ENCODE peak calls at places on chromosomes 1 and 21, in six cellular contexts. One of them, this sample, is unnamed.

GRCh38 chr1:79391896-79392295 is 385.4 kb upstream of the ADGRL4 start:
- DNase-seq in AG10803: no peak
- DNase-seq in mucosa of descending colon: no peak
- DNase-seq in HFF-Myc: no peak
- DNase-seq in right lobe of liver: no peak
- DNase-seq in cardiac muscle cell: no peak
- DNase-seq in this sample: no peak

GRCh38 chr1:192316692-192317091 is at the start of gene RGS21:
- DNase-seq in right lobe of liver: no peak
- DNase-seq in HFF-Myc: no peak
- DNase-seq in AG10803: no peak
- DNase-seq in mucosa of descending colon: no peak
- DNase-seq in cardiac muscle cell: no peak
- DNase-seq in this sample: no peak

GRCh38 chr1:220137006-220137794 is 43.3 kb downstream of the IARS2 start:
- DNase-seq in right lobe of liver: no peak
- DNase-seq in HFF-Myc: no peak
- DNase-seq in cardiac muscle cell: no peak
- DNase-seq in AG10803: no peak
- DNase-seq in mucosa of descending colon: no peak
- DNase-seq in this sample: no peak

GRCh38 chr1:24351247-24351646 is 32.1 kb downstream of the GRHL3 start:
- DNase-seq in cardiac muscle cell: no peak
- DNase-seq in AG10803: no peak
- DNase-seq in mucosa of descending colon: no peak
- DNase-seq in right lobe of liver: no peak
- DNase-seq in HFF-Myc: no peak
- DNase-seq in this sample: peak

GRCh38 chr1:28893403-28894102 is 20.8 kb upstream of the EPB41 start:
- DNase-seq in HFF-Myc: peak
- DNase-seq in mucosa of descending colon: no peak
- DNase-seq in AG10803: peak
- DNase-seq in cardiac muscle cell: no peak
- DNase-seq in right lobe of liver: no peak
- DNase-seq in this sample: peak

GRCh38 chr1:226128487-226129075 is 58.0 kb downstream of the ACBD3 start:
- DNase-seq in mucosa of descending colon: no peak
- DNase-seq in AG10803: peak
- DNase-seq in HFF-Myc: no peak
- DNase-seq in cardiac muscle cell: peak
- DNase-seq in right lobe of liver: no peak
- DNase-seq in this sample: no peak

GRCh38 chr1:65323246-65323645 is 13.9 kb downstream of the DNAJC6 start:
- DNase-seq in cardiac muscle cell: no peak
- DNase-seq in right lobe of liver: no peak
- DNase-seq in HFF-Myc: no peak
- DNase-seq in AG10803: no peak
- DNase-seq in mucosa of descending colon: no peak
- DNase-seq in this sample: peak

GRCh38 chr21:42463861-42464515 is 32.0 kb downstream of the RSPH1 start:
- DNase-seq in HFF-Myc: no peak
- DNase-seq in cardiac muscle cell: no peak
- DNase-seq in right lobe of liver: peak
- DNase-seq in mucosa of descending colon: peak
- DNase-seq in AG10803: peak
- DNase-seq in this sample: peak

GRCh38 chr21:34031835-34032370 is 41.5 kb upstream of the MRPS6 start:
- DNase-seq in AG10803: no peak
- DNase-seq in HFF-Myc: no peak
- DNase-seq in right lobe of liver: no peak
- DNase-seq in mucosa of descending colon: peak
- DNase-seq in cardiac muscle cell: no peak
- DNase-seq in this sample: peak

GRCh38 chr1:26780344-26780957 is 7.3 kb upstream of the PIGV start:
- DNase-seq in mucosa of descending colon: no peak
- DNase-seq in AG10803: no peak
- DNase-seq in HFF-Myc: no peak
- DNase-seq in cardiac muscle cell: no peak
- DNase-seq in right lobe of liver: peak
- DNase-seq in this sample: no peak

GRCh38 chr1:983736-984475 is 2.0 kb upstream of the PERM1 start:
- DNase-seq in HFF-Myc: no peak
- DNase-seq in cardiac muscle cell: peak
- DNase-seq in AG10803: no peak
- DNase-seq in right lobe of liver: no peak
- DNase-seq in mucosa of descending colon: peak
- DNase-seq in this sample: peak
- H3K4me3 ChIP-seq in HFF-Myc: no peak
- H3K4me3 ChIP-seq in cardiac muscle cell: peak
- H3K4me3 ChIP-seq in AG10803: peak
- H3K4me3 ChIP-seq in right lobe of liver: no peak
- H3K4me3 ChIP-seq in mucosa of descending colon: no peak
- H3K4me3 ChIP-seq in this sample: no peak

GRCh38 chr1:76868154-76868882 is 1.0 kb downstream of the ST6GALNAC5 start:
- DNase-seq in AG10803: peak
- DNase-seq in cardiac muscle cell: peak
- DNase-seq in HFF-Myc: no peak
- DNase-seq in right lobe of liver: peak
- DNase-seq in mucosa of descending colon: no peak
- DNase-seq in this sample: no peak

GRCh38 chr1:76865696-76866291 is 1.5 kb upstream of the ST6GALNAC5 start:
- DNase-seq in cardiac muscle cell: no peak
- DNase-seq in right lobe of liver: no peak
- DNase-seq in HFF-Myc: no peak
- DNase-seq in mucosa of descending colon: no peak
- DNase-seq in AG10803: peak
- DNase-seq in this sample: no peak

GRCh38 chr1:76868916-76869315 is 1.6 kb downstream of the ST6GALNAC5 start:
- DNase-seq in HFF-Myc: no peak
- DNase-seq in right lobe of liver: no peak
- DNase-seq in mucosa of descending colon: no peak
- DNase-seq in cardiac muscle cell: peak
- DNase-seq in AG10803: no peak
- DNase-seq in this sample: no peak

GRCh38 chr1:76866566-76866965 is 714 bp upstream of the ST6GALNAC5 start:
- DNase-seq in cardiac muscle cell: no peak
- DNase-seq in AG10803: peak
- DNase-seq in right lobe of liver: no peak
- DNase-seq in HFF-Myc: no peak
- DNase-seq in mucosa of descending colon: no peak
- DNase-seq in this sample: no peak

DNA sequence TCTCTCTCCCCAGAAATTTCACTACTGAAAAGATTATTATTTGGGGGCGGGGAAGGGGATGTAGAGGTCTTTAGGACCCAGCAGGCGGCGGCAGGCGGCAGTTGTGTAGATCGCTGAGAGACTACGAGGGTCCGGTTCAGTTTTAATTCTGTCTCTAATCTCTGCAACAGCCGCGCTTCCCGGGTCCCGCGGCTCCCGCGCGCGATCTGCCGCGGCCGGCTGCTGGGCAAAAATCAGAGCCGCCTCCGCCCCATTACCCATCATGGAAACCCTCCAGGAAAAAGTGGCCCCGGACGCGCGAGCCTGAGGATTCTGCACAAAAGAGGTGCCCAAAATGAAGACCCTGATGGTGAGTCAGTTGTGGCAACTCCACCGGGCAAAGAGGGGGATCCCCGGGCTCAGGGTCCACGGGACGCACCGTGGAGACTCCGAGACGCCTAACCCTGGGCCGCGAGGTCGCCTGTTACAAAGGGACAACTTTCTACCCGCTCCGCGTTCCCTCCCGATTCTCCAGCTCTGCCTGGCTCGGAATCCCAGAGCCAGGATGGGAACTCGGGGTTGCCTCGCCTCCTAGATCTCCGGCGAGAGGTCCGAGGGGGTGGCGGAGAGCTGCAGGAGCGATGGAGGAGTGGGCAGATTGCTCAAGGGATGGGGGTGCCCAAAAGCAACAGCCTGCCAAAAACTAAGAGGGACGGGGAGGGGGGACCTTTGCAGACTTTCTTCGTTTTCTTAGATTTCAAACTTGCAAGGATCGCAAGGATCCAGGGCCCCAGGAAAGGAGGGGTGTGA is at the start of gene ST6GALNAC5:
- DNase-seq in HFF-Myc: no peak
- DNase-seq in cardiac muscle cell: peak
- DNase-seq in right lobe of liver: no peak
- DNase-seq in AG10803: peak
- DNase-seq in mucosa of descending colon: no peak
- DNase-seq in this sample: no peak
- H3K4me3 ChIP-seq in HFF-Myc: peak
- H3K4me3 ChIP-seq in cardiac muscle cell: peak
- H3K4me3 ChIP-seq in right lobe of liver: peak
- H3K4me3 ChIP-seq in AG10803: peak
- H3K4me3 ChIP-seq in mucosa of descending colon: no peak
- H3K4me3 ChIP-seq in this sample: no peak

GRCh38 chr1:10943991-10944730 is 68.3 kb upstream of the TARDBP start:
- DNase-seq in cardiac muscle cell: no peak
- DNase-seq in mucosa of descending colon: peak
- DNase-seq in AG10803: peak
- DNase-seq in right lobe of liver: no peak
- DNase-seq in HFF-Myc: no peak
- DNase-seq in this sample: no peak
- H3K4me3 ChIP-seq in cardiac muscle cell: no peak
- H3K4me3 ChIP-seq in mucosa of descending colon: no peak
- H3K4me3 ChIP-seq in AG10803: peak
- H3K4me3 ChIP-seq in right lobe of liver: peak
- H3K4me3 ChIP-seq in HFF-Myc: peak
- H3K4me3 ChIP-seq in this sample: no peak

DNA sequence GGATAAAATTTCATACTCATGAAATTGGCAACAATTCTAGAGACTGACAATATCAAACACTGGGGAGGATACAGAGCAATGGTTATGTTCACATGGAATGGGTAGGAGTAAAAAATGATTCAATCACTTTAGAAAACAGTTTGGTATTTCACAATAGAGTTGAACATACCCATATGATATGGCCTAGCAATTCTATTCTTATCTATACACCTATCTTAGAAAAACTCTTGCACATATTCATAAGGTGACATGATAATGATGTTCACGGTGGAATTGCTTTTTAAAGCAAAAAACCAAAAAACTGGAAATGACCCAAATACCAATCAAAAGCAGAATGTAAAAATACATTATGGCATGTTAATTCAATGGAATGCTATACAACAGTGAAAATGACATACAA is 28.7 kb downstream of the PHC2 start:
- DNase-seq in HFF-Myc: no peak
- DNase-seq in AG10803: no peak
- DNase-seq in cardiac muscle cell: no peak
- DNase-seq in right lobe of liver: no peak
- DNase-seq in mucosa of descending colon: no peak
- DNase-seq in this sample: no peak
- H3K4me3 ChIP-seq in HFF-Myc: no peak
- H3K4me3 ChIP-seq in AG10803: no peak
- H3K4me3 ChIP-seq in cardiac muscle cell: no peak
- H3K4me3 ChIP-seq in right lobe of liver: no peak
- H3K4me3 ChIP-seq in mucosa of descending colon: no peak
- H3K4me3 ChIP-seq in this sample: no peak

GRCh38 chr1:68173283-68174172 is 58.8 kb downstream of the WLS start:
- DNase-seq in HFF-Myc: no peak
- DNase-seq in cardiac muscle cell: no peak
- DNase-seq in AG10803: peak
- DNase-seq in right lobe of liver: no peak
- DNase-seq in mucosa of descending colon: no peak
- DNase-seq in this sample: no peak
- H3K4me3 ChIP-seq in HFF-Myc: no peak
- H3K4me3 ChIP-seq in cardiac muscle cell: no peak
- H3K4me3 ChIP-seq in AG10803: peak
- H3K4me3 ChIP-seq in right lobe of liver: no peak
- H3K4me3 ChIP-seq in mucosa of descending colon: no peak
- H3K4me3 ChIP-seq in this sample: no peak

This sample was measured in GM12865.